ENCODE peak calls at places on chromosomes 4 and X, in five cellular contexts. E, A, C, U and D are unnamed samples.

GRCh38 chr4:11404431-11404830 is 24.3 kb downstream of the HS3ST1 start:
- DNase-seq in E (no peak), A (no peak), C (no peak), U (no peak), D (no peak)

GRCh38 chrX:143171703-143172102 is 146.0 kb downstream of the SPANXN4 start:
- DNase-seq in E (no peak), A (no peak), C (no peak), U (no peak), D (no peak)

GRCh38 chr4:126784966-126785580 is 847.7 kb upstream of the INTU start:
- DNase-seq in E (no peak), A (peak; percentile 30), C (no peak), U (no peak), D (no peak)

GRCh38 chrX:33252306-33252825 is 41.0 kb upstream of the DMD start:
- DNase-seq in E (no peak), A (peak; percentile 0), C (no peak), U (no peak), D (no peak)

GRCh38 chr4:153555730-153556440 is 89.7 kb downstream of the TMEM131L start:
- DNase-seq in E (no peak), A (peak; percentile 84), C (peak; percentile 55), U (no peak), D (no peak)

GRCh38 chr4:7242766-7243165 is 50.4 kb downstream of the SORCS2 start:
- DNase-seq in E (no peak), A (no peak), C (no peak), U (no peak), D (no peak)

GRCh38 chr4:61273237-61273636 is 73.1 kb downstream of the ADGRL3 start:
- DNase-seq in E (no peak), A (peak; percentile 1), C (peak; percentile 46), U (no peak), D (no peak)

GRCh38 chr4:15400911-15401671 is 26.7 kb upstream of the C1QTNF7 start:
- DNase-seq in E (no peak), A (peak; percentile 65), C (peak; percentile 59), U (no peak), D (peak; percentile 75)

GRCh38 chr4:109977854-109978501 is 65.3 kb downstream of the EGF start:
- DNase-seq in E (no peak), A (peak; percentile 60), C (peak; percentile 62), U (no peak), D (no peak)

GRCh38 chr4:118756958-118757357 is 71.8 kb downstream of the METTL14 start:
- DNase-seq in E (no peak), A (no peak), C (no peak), U (no peak), D (no peak)

GRCh38 chr4:105601406-105601805 is 49.0 kb downstream of the ARHGEF38 start:
- DNase-seq in E (no peak), A (no peak), C (no peak), U (no peak), D (no peak)

GRCh38 chrX:47239898-47240545 is 7.2 kb downstream of the USP11 start:
- DNase-seq in E (no peak), A (no peak), C (no peak), U (no peak), D (no peak)

GRCh38 chr4:8745036-8745827 is 126.4 kb downstream of the HMX1 start:
- DNase-seq in E (no peak), A (no peak), C (no peak), U (peak; percentile 38), D (no peak)

GRCh38 chr4:123599920-123600394 is 203.4 kb downstream of the SPRY1 start:
- DNase-seq in E (peak; percentile 35), A (peak; percentile 5), C (peak; percentile 82), U (peak; percentile 51), D (no peak)

GRCh38 chr4:109302366-109303140 is at the start of gene COL25A1:
- DNase-seq in E (peak; percentile 89), A (peak; percentile 16), C (peak; percentile 88), U (peak; percentile 90), D (peak; percentile 2)

GRCh38 chr4:687048-687974 is 1.6 kb downstream of the SLC49A3 start:
- DNase-seq in E (no peak), A (peak; percentile 77), C (peak; percentile 94), U (no peak), D (peak; percentile 92)

GRCh38 chr4:124535004-124535403 is 177.5 kb downstream of the ANKRD50 start:
- DNase-seq in E (no peak), A (no peak), C (no peak), U (no peak), D (no peak)

GRCh38 chrX:41952102-41952501 is 28.7 kb upstream of the CASK start:
- DNase-seq in E (no peak), A (no peak), C (no peak), U (no peak), D (no peak)

GRCh38 chr4:8053688-8054449 is 104.7 kb downstream of the ABLIM2 start:
- DNase-seq in E (no peak), A (no peak), C (no peak), U (no peak), D (no peak)

GRCh38 chrX:155259752-155260151 is 4.5 kb downstream of the RAB39B start:
- DNase-seq in E (no peak), A (no peak), C (no peak), U (no peak), D (no peak)

GRCh38 chr4:123740236-123740635 is 343.6 kb downstream of the SPRY1 start:
- DNase-seq in E (no peak), A (no peak), C (no peak), U (no peak), D (no peak)

GRCh38 chr4:119570401-119570800 is 58.2 kb downstream of the PDE5A start:
- DNase-seq in E (no peak), A (peak; percentile 68), C (peak; percentile 72), U (no peak), D (no peak)

GRCh38 chr4:138542191-138542771 is 300.1 kb upstream of the SLC7A11 start:
- DNase-seq in E (no peak), A (peak; percentile 20), C (peak; percentile 21), U (no peak), D (no peak)

GRCh38 chr4:35939746-35940145 is 304.6 kb downstream of the ARAP2 start:
- DNase-seq in E (no peak), A (no peak), C (no peak), U (no peak), D (no peak)

GRCh38 chr4:98466868-98467599 is 191.4 kb downstream of the TSPAN5 start:
- DNase-seq in E (no peak), A (peak; percentile 57), C (no peak), U (peak; percentile 28), D (no peak)

GRCh38 chrX:18677140-18677834 is 5.4 kb upstream of the RS1 start:
- DNase-seq in E (no peak), A (no peak), C (no peak), U (no peak), D (no peak)

GRCh38 chr4:126047114-126047513 is 732.4 kb downstream of the FAT4 start:
- DNase-seq in E (no peak), A (no peak), C (no peak), U (no peak), D (no peak)

GRCh38 chr4:171130126-171130801 is 682.9 kb upstream of the GALNTL6 start:
- DNase-seq in E (no peak), A (no peak), C (no peak), U (no peak), D (no peak)

GRCh38 chr4:13548984-13549546 is 4.8 kb upstream of the NKX3-2 start:
- DNase-seq in E (peak; percentile 90), A (peak; percentile 74), C (peak; percentile 81), U (peak; percentile 99), D (peak; percentile 83)

GRCh38 chr4:10100734-10101216 is 15.8 kb downstream of the WDR1 start:
- DNase-seq in E (no peak), A (no peak), C (no peak), U (no peak), D (peak; percentile 19)

GRCh38 chrX:110002300-110003166 is at the start of gene TMEM164:
- DNase-seq in E (peak; percentile 48), A (peak; percentile 66), C (peak; percentile 83), U (peak; percentile 71), D (peak; percentile 60)

GRCh38 chr4:156961241-156962068 is 10.1 kb downstream of the PDGFC start:
- DNase-seq in E (no peak), A (no peak), C (peak; percentile 62), U (no peak), D (peak; percentile 88)

GRCh38 chr4:41957634-41958033 is 22.4 kb downstream of the TMEM33 start:
- DNase-seq in E (peak; percentile 9), A (peak; percentile 5), C (peak; percentile 15), U (no peak), D (no peak)

GRCh38 chr4:93772858-93773257 is 55.7 kb upstream of the ATOH1 start:
- DNase-seq in E (no peak), A (no peak), C (no peak), U (no peak), D (no peak)

GRCh38 chrX:27309406-27309805 is 153.7 kb downstream of the PPP4R3C start:
- DNase-seq in E (no peak), A (no peak), C (no peak), U (no peak), D (no peak)

DNA sequence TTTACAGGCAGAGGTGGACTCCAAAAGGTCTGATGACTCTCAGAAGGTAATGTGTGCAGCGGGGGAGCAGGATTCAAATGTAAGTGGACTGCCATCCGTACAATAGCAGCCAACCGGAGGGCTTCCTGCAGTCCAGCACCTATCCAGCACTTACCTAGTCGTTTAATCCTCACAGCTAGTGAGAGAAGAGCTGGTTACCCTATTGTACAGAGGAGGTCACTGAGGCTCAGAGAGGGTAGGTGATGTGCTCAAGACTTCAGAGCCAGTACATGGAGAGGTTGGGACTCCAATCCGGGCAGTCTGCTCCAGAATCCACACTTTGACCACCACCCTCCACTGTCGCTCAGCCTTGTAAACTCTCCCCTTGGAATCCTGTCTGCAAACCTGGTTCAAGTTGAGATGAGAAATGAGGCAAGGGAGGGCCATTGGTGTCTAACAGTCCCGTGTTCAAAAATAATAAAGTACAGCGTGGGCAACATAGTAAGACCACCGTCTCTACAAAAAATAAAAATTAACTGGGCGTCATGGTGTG is 22.5 kb upstream of the JAKMIP1 start:
- DNase-seq in E (peak; percentile 33), A (no peak), C (peak; percentile 6), U (peak; percentile 86), D (no peak)
- H3K27me3 ChIP-seq in E (peaks cover 13% of the 10 kb centered on the region), A (peaks cover 3% of the 10 kb centered on the region), C (peaks cover 50% of the 10 kb centered on the region), U (peaks cover 9% of the 10 kb centered on the region), D (peaks cover 6% of the 10 kb centered on the region)

GRCh38 chrX:48604701-48605100 is 7.4 kb downstream of the WDR13 start:
- DNase-seq in E (no peak), A (no peak), C (no peak), U (no peak), D (no peak)
- H3K14ac ChIP-seq in E (no peak overlapping the region), A (no peak overlapping the region), C (no peak overlapping the region), U (no peak overlapping the region), D (no peak overlapping the region)

GRCh38 chr4:83873996-83874395 is 338.1 kb downstream of the GPAT3 start:
- DNase-seq in E (no peak), A (no peak), C (no peak), U (no peak), D (no peak)
- H3K4me3 ChIP-seq in E (no peak overlapping the region), A (no peak overlapping the region), C (no peak overlapping the region), U (no peak overlapping the region), D (no peak overlapping the region)

GRCh38 chr4:145440292-145441007 is 41.2 kb upstream of the SMAD1 start:
- DNase-seq in E (no peak), A (no peak), C (no peak), U (no peak), D (no peak)
- H3K27me3 ChIP-seq in E (no peaks in the 10 kb centered on the region), A (no peaks in the 10 kb centered on the region), C (no peaks in the 10 kb centered on the region), U (no peaks in the 10 kb centered on the region), D (no peaks in the 10 kb centered on the region)

GRCh38 chr4:3241905-3242304 is 7.1 kb upstream of the MSANTD1 start:
- DNase-seq in E (no peak), A (peak; percentile 89), C (peak; percentile 80), U (no peak), D (no peak)
- H3K14ac ChIP-seq in E (no peak overlapping the region), A (peak overlapping the region; percentile 29), C (no peak overlapping the region), U (no peak overlapping the region), D (no peak overlapping the region)